ENCODE peak calls at places on chromosomes 2 and 18, in four cellular contexts. U is transverse colon, W is GM12878, I is K562. R is an unnamed sample.

GRCh38 chr2:231522418-231523180 is 7.6 kb downstream of the NMUR1 start:
- DNase-seq in U (no peak), W (no peak), I (no peak), R (no peak)

GRCh38 chr2:143819190-143819735 is 690.0 kb downstream of the ARHGAP15 start:
- DNase-seq in U (no peak), W (no peak), I (no peak), R (no peak)

GRCh38 chr2:149552226-149552625 is 35.3 kb downstream of the MMADHC start:
- DNase-seq in U (no peak), W (no peak), I (no peak), R (no peak)

GRCh38 chr2:235937092-235937491 is 231.1 kb downstream of the GBX2 start:
- DNase-seq in U (no peak), W (no peak), I (no peak), R (peak; percentile 3)

GRCh38 chr18:42782929-42783328 is 332.6 kb downstream of the RIT2 start:
- DNase-seq in U (no peak), W (no peak), I (no peak), R (no peak)

GRCh38 chr2:196957881-196958525 is 31.5 kb upstream of the PGAP1 start:
- DNase-seq in U (no peak), W (no peak), I (no peak), R (no peak)

GRCh38 chr2:100058014-100058310 is 84.4 kb downstream of the AFF3 start:
- DNase-seq in U (no peak), W (no peak), I (no peak), R (no peak)

GRCh38 chr2:144515425-144515693 is 4.6 kb downstream of the ZEB2 start:
- DNase-seq in U (no peak), W (no peak), I (no peak), R (no peak)

GRCh38 chr2:181785677-181786344 is 105.5 kb upstream of the NEUROD1 start:
- DNase-seq in U (no peak), W (no peak), I (no peak), R (no peak)

GRCh38 chr2:4110273-4110672 is 406.9 kb downstream of the DCDC2C start:
- DNase-seq in U (no peak), W (no peak), I (no peak), R (no peak)

GRCh38 chr2:28748176-28748575 is 3.5 kb upstream of the PPP1CB start:
- DNase-seq in U (no peak), W (no peak), I (no peak), R (no peak)

GRCh38 chr2:24831216-24831615 is 38.0 kb downstream of the CENPO start:
- DNase-seq in U (peak; percentile 2), W (no peak), I (no peak), R (no peak)

GRCh38 chr18:54662986-54663385 is 71.9 kb downstream of the DYNAP start:
- DNase-seq in U (no peak), W (no peak), I (no peak), R (no peak)

GRCh38 chr18:57241869-57242268 is 95.0 kb downstream of the BOD1L2 start:
- DNase-seq in U (no peak), W (no peak), I (no peak), R (no peak)

GRCh38 chr2:234998404-234999211 is 46.8 kb downstream of the SH3BP4 start:
- DNase-seq in U (no peak), W (no peak), I (no peak), R (peak; percentile 78)

GRCh38 chr2:16737812-16738211 is 72.2 kb upstream of the CYRIA start:
- DNase-seq in U (no peak), W (no peak), I (no peak), R (no peak)

GRCh38 chr2:168948621-168949212 is 47.6 kb downstream of the G6PC2 start:
- DNase-seq in U (no peak), W (no peak), I (peak; percentile 51), R (no peak)

GRCh38 chr2:163345795-163346573 is 389.8 kb downstream of the FIGN start:
- DNase-seq in U (no peak), W (peak; percentile 25), I (peak; percentile 15), R (no peak)

GRCh38 chr2:163347982-163348842 is 387.6 kb downstream of the FIGN start:
- DNase-seq in U (peak; percentile 48), W (no peak), I (no peak), R (peak; percentile 65)

GRCh38 chr2:163343316-163343715 is 392.5 kb downstream of the FIGN start:
- DNase-seq in U (no peak), W (no peak), I (no peak), R (no peak)

GRCh38 chr2:163351966-163352365 is 383.8 kb downstream of the FIGN start:
- DNase-seq in U (no peak), W (no peak), I (no peak), R (no peak)

DNA sequence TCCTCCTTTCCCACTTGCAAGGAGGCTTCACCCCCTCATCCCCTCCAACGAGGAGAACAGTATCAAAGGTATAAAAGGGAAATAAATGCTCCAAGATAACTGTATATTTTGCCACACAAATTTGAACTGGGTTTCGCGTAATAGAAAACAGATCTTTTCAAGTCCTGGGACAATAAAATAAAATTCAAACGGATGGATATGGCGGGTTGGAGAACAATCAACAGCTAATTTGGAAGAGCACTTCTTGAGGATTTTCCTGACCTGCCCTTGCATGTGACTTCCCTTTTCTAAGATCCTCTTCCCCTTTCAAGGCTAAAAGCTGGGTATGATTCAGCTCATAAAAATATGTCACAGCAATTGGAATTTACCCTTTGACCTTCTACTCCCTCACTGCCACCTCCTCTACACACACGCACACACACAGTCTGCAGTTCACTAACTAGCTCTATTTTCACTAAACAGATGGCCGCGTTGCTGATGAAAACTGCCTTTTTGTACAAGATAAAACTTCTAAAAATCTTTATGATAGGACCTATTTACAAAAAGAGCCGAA is 386.9 kb downstream of the FIGN start:
- DNase-seq in U (peak; percentile 19), W (no peak), I (no peak), R (no peak)
- TF ChIP-seq POLR2AphosphoS5 in U (no peak), W (no peak), I (no peak), R (no peak)

GRCh38 chr18:76398295-76398694 is 96.7 kb downstream of the ZNF516 start:
- DNase-seq in U (no peak), W (no peak), I (no peak), R (peak; percentile 68)

GRCh38 chr18:76397631-76398030 is 97.4 kb downstream of the ZNF516 start:
- DNase-seq in U (no peak), W (no peak), I (no peak), R (no peak)

GRCh38 chr18:76396792-76397191 is 98.2 kb downstream of the ZNF516 start:
- DNase-seq in U (no peak), W (no peak), I (no peak), R (no peak)

GRCh38 chr18:76399613-76400391 is 95.2 kb downstream of the ZNF516 start:
- DNase-seq in U (no peak), W (no peak), I (no peak), R (no peak)

DNA sequence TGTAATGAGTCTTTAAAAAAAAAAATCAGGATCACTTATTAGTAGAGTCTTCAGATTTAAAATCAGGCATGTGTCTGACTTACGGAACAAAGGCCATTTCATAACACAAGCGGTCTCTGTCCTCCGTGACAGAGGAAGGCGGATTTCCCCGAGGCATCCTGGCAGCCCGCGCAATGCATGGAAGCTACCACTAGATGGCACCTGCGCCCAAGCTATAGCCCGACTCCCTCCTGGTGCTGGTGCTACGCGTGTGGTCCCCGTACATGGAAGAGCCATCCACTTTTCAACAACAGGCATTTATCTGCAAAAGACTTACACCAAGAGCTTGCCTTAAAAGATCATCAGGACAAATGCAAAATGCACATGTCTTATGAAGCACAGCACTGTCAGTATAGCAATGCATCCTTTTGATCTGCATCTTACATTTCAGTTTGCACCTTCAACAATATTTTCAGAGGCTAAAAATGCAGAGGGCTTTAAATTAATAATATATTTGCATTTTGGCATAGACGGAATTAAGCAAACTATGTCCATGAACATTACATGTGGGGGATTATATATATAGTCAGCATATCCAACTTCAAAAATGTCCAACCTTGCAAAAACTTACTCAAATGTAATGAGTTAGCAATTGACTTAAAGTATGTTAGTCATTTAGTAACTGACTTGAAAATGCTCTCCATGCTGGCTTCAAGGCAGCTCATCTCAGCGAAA is 96.0 kb downstream of the ZNF516 start:
- DNase-seq in U (peak; percentile 81), W (peak; percentile 37), I (peak; percentile 75), R (peak; percentile 86)
- TF ChIP-seq EP300 in U (no peak), W (no peak), I (no peak), R (no peak)

DNA sequence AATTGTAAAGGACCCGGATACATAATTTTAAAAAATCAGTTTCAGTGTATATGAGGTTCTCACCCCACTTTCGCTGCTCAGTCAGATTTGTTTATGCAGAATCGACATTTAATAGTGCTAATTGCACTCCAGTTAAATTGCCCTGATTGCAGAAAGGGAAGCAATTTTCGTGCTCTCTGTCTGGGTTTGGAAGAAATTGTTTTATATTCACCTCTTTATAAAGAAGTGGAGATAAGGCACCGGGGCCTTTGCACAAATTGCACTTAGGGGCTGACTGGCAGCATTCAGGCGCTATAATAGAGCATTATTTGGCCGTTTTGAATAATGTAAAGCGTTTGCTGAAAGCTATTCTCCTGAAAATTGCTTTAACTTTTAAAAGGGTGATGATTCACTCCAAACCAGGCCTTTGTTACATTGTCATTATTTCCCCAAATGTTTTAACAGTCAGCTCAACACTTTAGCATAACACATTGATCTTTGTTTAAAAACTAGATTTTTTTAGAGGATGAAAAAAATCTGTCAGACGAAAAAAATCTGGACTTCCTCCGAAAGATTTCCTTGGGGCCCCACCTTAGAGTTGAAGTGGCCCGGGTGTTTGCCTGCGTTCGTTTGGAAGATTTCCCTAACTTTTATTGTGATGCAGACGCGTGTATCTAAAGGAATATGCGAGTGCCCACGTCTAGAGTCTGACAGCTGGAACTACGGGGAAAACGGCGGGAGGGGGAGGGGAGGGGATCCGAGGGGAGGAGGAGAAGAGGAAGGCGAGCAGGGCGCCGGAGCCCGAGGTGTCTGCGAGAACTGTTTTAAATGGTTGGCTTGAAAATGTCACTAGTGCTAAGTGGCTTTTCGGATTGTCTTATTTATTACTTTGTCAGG is 2.8 kb upstream of the SP9 start:
- DNase-seq in U (no peak), W (no peak), I (no peak), R (no peak)
- H3K4me3 ChIP-seq in U (no peak overlapping the region), W (no peak overlapping the region), I (no peak overlapping the region), R (no peak overlapping the region)

DNA sequence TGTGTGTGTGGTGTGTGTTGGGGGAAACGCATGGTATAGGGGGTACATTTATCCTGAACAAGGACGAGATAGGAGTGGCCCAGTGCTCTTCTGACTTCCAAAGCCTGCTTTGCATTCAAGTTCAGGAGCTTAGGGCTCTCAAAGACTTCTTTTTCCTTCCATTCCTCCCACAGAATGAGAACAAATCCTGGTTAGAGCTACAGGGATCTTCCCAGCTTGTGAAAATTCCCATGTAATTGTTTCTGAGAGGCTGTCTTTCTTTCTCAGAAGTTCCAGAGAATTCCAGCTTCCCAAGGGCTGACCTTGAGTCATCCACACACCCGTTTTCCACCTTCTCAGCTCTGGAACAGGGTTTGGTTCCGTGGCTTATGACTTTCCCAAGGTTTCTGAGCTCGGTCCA is 38.9 kb downstream of the FASTKD2 start:
- DNase-seq in U (no peak), W (no peak), I (no peak), R (no peak)
- TF ChIP-seq POLR2AphosphoS5 in U (no peak), W (no peak), I (no peak), R (no peak)

GRCh38 chr2:179539112-179539511 is 274.5 kb upstream of the SESTD1 start:
- DNase-seq in U (no peak), W (no peak), I (no peak), R (no peak)

GRCh38 chr2:179541586-179541985 is 277.0 kb upstream of the SESTD1 start:
- DNase-seq in U (no peak), W (no peak), I (no peak), R (no peak)

GRCh38 chr2:179546656-179547055 is 282.0 kb upstream of the SESTD1 start:
- DNase-seq in U (no peak), W (no peak), I (no peak), R (no peak)

GRCh38 chr2:179545024-179545423 is 280.4 kb upstream of the SESTD1 start:
- DNase-seq in U (no peak), W (no peak), I (no peak), R (no peak)

GRCh38 chr2:179543361-179543901 is 278.8 kb upstream of the SESTD1 start:
- DNase-seq in U (no peak), W (no peak), I (no peak), R (no peak)
- TF ChIP-seq EP300 in U (no peak), W (no peak), I (no peak), R (no peak)